ENCODE peak calls at places on chromosomes 13 and 19, in six cellular contexts. T is neural crest cell; W is NCI-H2029; X is cardiac muscle cell; B is CD8-positive, alpha-beta T cell; F is effector CD4-positive, alpha-beta T cell. Q is an unnamed sample.

GRCh38 chr13:64083396-64083795 is 2667.7 kb upstream of the PCDH20 start:
- DNase-seq in W (no peak), F (no peak), X (no peak), T (no peak), B (no peak), Q (no peak)

GRCh38 chr19:2345794-2346663 is 14.0 kb upstream of the TMPRSS9 start:
- DNase-seq in X (peak; percentile 65), W (peak; percentile 83), F (no peak), T (no peak), B (no peak), Q (no peak)

GRCh38 chr13:30743319-30744055 is 8.1 kb downstream of the ALOX5AP start:
- DNase-seq in W (no peak), X (peak; percentile 98), T (no peak), B (no peak), F (no peak), Q (no peak)

GRCh38 chr19:49415810-49416200 is 7.4 kb downstream of the PTH2 start:
- DNase-seq in T (no peak), W (no peak), X (no peak), B (no peak), F (no peak), Q (no peak)

GRCh38 chr19:15264061-15264932 is 32.0 kb upstream of the EPHX3 start:
- DNase-seq in X (peak; percentile 78), T (peak; percentile 82), W (peak; percentile 34), B (peak; percentile 75), F (peak; percentile 68), Q (peak; percentile 61)

GRCh38 chr19:2290441-2291184 is 8.6 kb upstream of the PEAK3 start:
- DNase-seq in T (no peak), F (no peak), W (no peak), X (no peak), B (no peak), Q (no peak)

GRCh38 chr13:94658926-94659649 is 53.3 kb downstream of the SOX21 start:
- DNase-seq in X (no peak), F (no peak), B (no peak), T (no peak), W (no peak), Q (no peak)

GRCh38 chr13:77894743-77895142 is 23.9 kb downstream of the EDNRB start:
- DNase-seq in W (no peak), T (no peak), X (no peak), F (no peak), B (no peak), Q (no peak)

GRCh38 chr13:113791226-113791625 is 32.2 kb downstream of the TMEM255B start:
- DNase-seq in X (no peak), F (no peak), B (no peak), T (no peak), W (no peak), Q (no peak)

GRCh38 chr13:26062853-26063444 is 11.1 kb upstream of the SHISA2 start:
- DNase-seq in B (no peak), X (peak; percentile 77), W (peak; percentile 12), F (peak; percentile 24), T (peak; percentile 43), Q (peak; percentile 37)

GRCh38 chr13:27487776-27488175 is 37.4 kb upstream of the MTIF3 start:
- DNase-seq in F (no peak), W (no peak), T (no peak), B (no peak), X (peak; percentile 23), Q (no peak)